ENCODE peak calls at places on chromosomes 5 and 9, in six cellular contexts. L is heart left ventricle, U is psoas muscle, X is cardiac muscle cell, C is brain microvascular endothelial cell, T is HCT116. E is an unnamed sample. For H3K27me3, the result is how much of the 10 kb centered on the place peaks cover.

GRCh38 chr9:36764364-36765076 is 191.8 kb downstream of the MELK start:
- DNase-seq in U (no peak), C (no peak), T (no peak), X (no peak), L (no peak), E (no peak)

GRCh38 chr5:12845549-12846159 is 941.4 kb upstream of the CTNND2 start:
- DNase-seq in T (no peak), L (no peak), X (no peak), C (no peak), U (no peak), E (no peak)

GRCh38 chr9:124852121-124852828 is 985 bp upstream of the WDR38 start:
- DNase-seq in X (no peak), T (no peak), L (peak), C (no peak), U (peak), E (peak)

GRCh38 chr5:68456756-68457217 is 241.2 kb downstream of the PIK3R1 start:
- DNase-seq in X (no peak), T (no peak), U (no peak), C (peak), L (peak), E (no peak)

GRCh38 chr5:115243412-115243811 is 19.3 kb downstream of the PGGT1B start:
- DNase-seq in X (no peak), L (no peak), U (no peak), C (no peak), T (no peak), E (no peak)

GRCh38 chr9:112218908-112219307 is 43.8 kb upstream of the SUSD1 start:
- DNase-seq in X (no peak), T (no peak), C (no peak), L (no peak), U (no peak), E (no peak)

GRCh38 chr5:40233268-40233667 is 446.4 kb upstream of the PTGER4 start:
- DNase-seq in C (no peak), L (no peak), T (no peak), X (no peak), U (no peak), E (no peak)

GRCh38 chr9:121593066-121593465 is 58.4 kb upstream of the DAB2IP start:
- DNase-seq in T (no peak), L (no peak), C (no peak), X (no peak), U (peak), E (no peak)

GRCh38 chr5:27140831-27141230 is 102.4 kb upstream of the CDH9 start:
- DNase-seq in L (no peak), U (no peak), C (no peak), T (no peak), X (no peak), E (no peak)

GRCh38 chr5:77224672-77225355 is 14.3 kb downstream of the PDE8B start:
- DNase-seq in C (peak), T (no peak), X (no peak), L (no peak), U (no peak), E (no peak)

GRCh38 chr9:15157371-15157770 is 149.6 kb downstream of the TTC39B start:
- DNase-seq in C (no peak), U (no peak), L (no peak), T (no peak), X (no peak), E (no peak)

GRCh38 chr9:38281196-38281595 is 111.3 kb upstream of the ALDH1B1 start:
- DNase-seq in C (no peak), U (no peak), L (no peak), T (no peak), X (no peak), E (no peak)

GRCh38 chr5:10452768-10453331 is 11.2 kb downstream of the ROPN1L start:
- DNase-seq in L (no peak), C (peak), U (no peak), X (peak), T (peak), E (no peak)

GRCh38 chr5:41707853-41708603 is 162.2 kb downstream of the OXCT1 start:
- DNase-seq in X (peak), U (no peak), L (no peak), T (peak), C (peak), E (no peak)

GRCh38 chr9:91937031-91937430 is 13.0 kb downstream of the ROR2 start:
- DNase-seq in U (no peak), L (no peak), X (no peak), T (no peak), C (no peak), E (no peak)

GRCh38 chr5:57442080-57442839 is 40.4 kb downstream of the ACTBL2 start:
- DNase-seq in T (no peak), C (peak), L (no peak), X (no peak), U (no peak), E (no peak)

GRCh38 chr9:117403403-117403811 is 11.4 kb downstream of the ASTN2 start:
- DNase-seq in T (no peak), U (no peak), X (no peak), C (no peak), L (no peak), E (no peak)

GRCh38 chr9:14485366-14485765 is 171.4 kb upstream of the NFIB start:
- DNase-seq in U (no peak), C (peak), X (no peak), T (no peak), L (no peak), E (no peak)

GRCh38 chr5:159913048-159913447 is 3.2 kb upstream of the ADRA1B start:
- DNase-seq in T (no peak), U (no peak), L (no peak), C (peak), X (no peak), E (no peak)

GRCh38 chr9:38047301-38048251 is 21.5 kb downstream of the SHB start:
- DNase-seq in C (peak), U (peak), T (peak), L (peak), X (peak), E (no peak)

GRCh38 chr5:93925321-93925720 is 183.9 kb upstream of the POU5F2 start:
- DNase-seq in T (no peak), C (no peak), U (no peak), X (no peak), L (no peak), E (no peak)

GRCh38 chr9:125297917-125298316 is 36.3 kb downstream of the GAPVD1 start:
- DNase-seq in T (no peak), X (no peak), L (no peak), C (no peak), U (no peak), E (no peak)

GRCh38 chr5:134436523-134437339 is 25.1 kb upstream of the CDKN2AIPNL start:
- DNase-seq in C (peak), X (peak), L (peak), T (no peak), U (peak), E (no peak)

GRCh38 chr5:170451764-170452365 is 52.0 kb upstream of the KCNIP1 start:
- DNase-seq in X (no peak), T (no peak), L (no peak), U (no peak), C (peak), E (no peak)

GRCh38 chr9:73167614-73168013 is 15.9 kb downstream of the ANXA1 start:
- DNase-seq in C (no peak), X (no peak), T (no peak), U (no peak), L (no peak), E (no peak)

GRCh38 chr9:32251539-32251938 is 132.9 kb upstream of the ACO1 start:
- DNase-seq in C (peak), T (peak), U (no peak), X (peak), L (peak), E (no peak)

GRCh38 chr9:125743687-125744428 is 3.3 kb upstream of the PBX3 start:
- DNase-seq in U (no peak), C (no peak), X (no peak), T (no peak), L (no peak), E (no peak)

GRCh38 chr5:83683836-83684235 is 36.8 kb downstream of the HAPLN1 start:
- DNase-seq in C (no peak), X (no peak), L (no peak), U (no peak), T (no peak), E (no peak)

GRCh38 chr5:116572375-116573278 is 2.0 kb downstream of the SEMA6A start:
- DNase-seq in L (peak), C (no peak), U (peak), T (no peak), X (peak), E (peak)

GRCh38 chr5:133421394-133421793 is 190.9 kb downstream of the FSTL4 start:
- DNase-seq in T (no peak), L (no peak), X (peak), U (no peak), C (peak), E (no peak)

GRCh38 chr9:134204991-134205578 is 40.7 kb upstream of the RNU6ATAC start:
- DNase-seq in L (no peak), X (no peak), U (peak), C (peak), T (no peak), E (peak)
- H3K27ac ChIP-seq in L (peak), X (no peak), U (no peak), C (no peak), T (no peak), E (no peak)

DNA sequence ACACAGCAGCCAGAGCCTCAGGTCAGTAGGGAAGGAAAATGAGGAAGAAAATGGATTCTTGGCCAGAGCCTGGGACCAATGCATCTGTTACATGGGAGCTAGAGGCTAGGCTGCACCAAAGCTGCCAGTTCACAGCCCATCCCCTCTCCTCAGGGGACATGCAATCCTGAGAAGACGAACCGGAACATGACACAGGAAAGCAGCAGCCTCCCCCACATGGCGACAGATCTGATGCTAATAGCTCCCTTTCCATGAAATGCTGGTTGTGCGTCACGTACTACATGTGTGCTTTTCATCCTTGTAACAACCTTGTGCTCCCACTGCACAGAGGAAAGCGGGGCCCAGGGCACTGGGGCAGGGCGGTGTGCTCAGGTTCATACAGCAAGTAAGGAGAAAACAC is 67.5 kb downstream of the PRRT1B start:
- DNase-seq in T (no peak), L (no peak), X (no peak), U (no peak), C (no peak), E (no peak)
- TF ChIP-seq CTCF in T (no peak), L (no peak), X (no peak), U (no peak), C (no peak), E (no peak)

GRCh38 chr9:137230720-137231207 is at the start of gene SLC34A3:
- DNase-seq in T (no peak), U (no peak), X (no peak), L (no peak), C (no peak), E (no peak)

GRCh38 chr9:137232101-137232500 is 1.4 kb downstream of the SLC34A3 start:
- DNase-seq in X (no peak), U (no peak), L (no peak), T (no peak), C (no peak), E (no peak)

GRCh38 chr9:137229903-137230719 is 590 bp upstream of the SLC34A3 start:
- DNase-seq in X (no peak), T (no peak), C (no peak), U (no peak), L (no peak), E (no peak)

GRCh38 chr9:137232510-137232909 is 1.8 kb downstream of the SLC34A3 start:
- DNase-seq in X (no peak), L (no peak), T (no peak), U (no peak), C (no peak), E (no peak)

DNA sequence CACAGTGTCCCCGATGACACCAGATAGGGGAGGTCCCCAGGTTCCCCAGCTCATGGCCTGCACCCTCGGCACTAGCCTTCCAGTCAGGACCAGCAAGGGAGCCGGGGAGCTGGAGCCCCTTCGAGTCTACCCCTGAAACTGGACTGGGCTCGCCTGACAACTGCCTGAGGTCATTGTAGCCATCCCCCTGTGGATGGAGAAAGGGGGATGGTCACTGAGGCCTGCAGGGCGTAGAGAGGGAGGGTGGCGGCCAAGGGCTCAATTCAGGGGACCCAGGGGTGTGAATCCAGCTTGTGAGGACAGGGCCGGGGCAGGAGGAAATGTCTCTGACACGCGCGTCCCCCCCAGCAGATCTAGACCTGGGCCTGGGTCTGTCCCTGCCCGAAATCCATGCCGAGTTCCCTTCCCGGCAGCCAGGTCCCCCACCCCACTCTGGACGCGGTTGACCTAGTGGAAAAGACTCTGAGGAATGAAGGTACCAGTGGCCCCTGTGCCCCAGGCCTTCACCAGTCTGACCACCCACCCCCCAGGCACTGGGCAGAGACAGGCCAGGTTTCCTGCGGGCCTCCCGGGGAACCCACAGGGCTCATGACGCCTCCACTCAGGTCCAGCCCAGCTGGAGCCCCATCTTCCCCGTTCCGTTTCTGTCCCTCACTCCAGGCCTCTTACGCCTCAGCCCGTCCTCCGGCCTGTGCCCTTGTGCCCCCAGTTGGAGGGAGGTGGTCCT is 775 bp downstream of the SLC34A3 start:
- DNase-seq in T (no peak), C (no peak), U (no peak), L (no peak), X (no peak), E (no peak)
- H3K27me3 ChIP-seq in T (under half), C (under half), U (under half), L (under half), X (under half), E (under half)

DNA sequence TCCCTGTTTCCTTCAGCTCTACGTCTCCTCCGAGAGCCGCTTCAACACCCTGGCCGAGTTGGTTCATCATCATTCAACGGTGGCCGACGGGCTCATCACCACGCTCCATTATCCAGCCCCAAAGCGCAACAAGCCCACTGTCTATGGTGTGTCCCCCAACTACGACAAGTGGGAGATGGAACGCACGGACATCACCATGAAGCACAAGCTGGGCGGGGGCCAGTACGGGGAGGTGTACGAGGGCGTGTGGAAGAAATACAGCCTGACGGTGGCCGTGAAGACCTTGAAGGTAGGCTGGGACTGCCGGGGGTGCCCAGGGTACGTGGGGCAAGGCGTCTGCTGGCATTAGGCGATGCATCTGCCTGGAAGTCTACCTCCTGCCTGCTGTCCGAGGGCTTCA is 27.7 kb downstream of the ABL1 start:
- DNase-seq in U (no peak), C (no peak), L (no peak), X (no peak), T (no peak), E (no peak)
- H3K27ac ChIP-seq in U (no peak), C (peak), L (no peak), X (no peak), T (no peak), E (no peak)

GRCh38 chr9:89187541-89187940 is 8.9 kb upstream of the SHC3 start:
- DNase-seq in X (no peak), L (no peak), U (no peak), T (no peak), C (no peak), E (no peak)

GRCh38 chr9:89183146-89183545 is 4.5 kb upstream of the SHC3 start:
- DNase-seq in L (no peak), T (no peak), U (no peak), X (no peak), C (no peak), E (no peak)

GRCh38 chr9:89187950-89188349 is 9.3 kb upstream of the SHC3 start:
- DNase-seq in X (no peak), T (no peak), U (no peak), C (no peak), L (no peak), E (no peak)

GRCh38 chr9:89189215-89189614 is 10.6 kb upstream of the SHC3 start:
- DNase-seq in T (no peak), U (no peak), L (no peak), X (no peak), C (no peak), E (no peak)

DNA sequence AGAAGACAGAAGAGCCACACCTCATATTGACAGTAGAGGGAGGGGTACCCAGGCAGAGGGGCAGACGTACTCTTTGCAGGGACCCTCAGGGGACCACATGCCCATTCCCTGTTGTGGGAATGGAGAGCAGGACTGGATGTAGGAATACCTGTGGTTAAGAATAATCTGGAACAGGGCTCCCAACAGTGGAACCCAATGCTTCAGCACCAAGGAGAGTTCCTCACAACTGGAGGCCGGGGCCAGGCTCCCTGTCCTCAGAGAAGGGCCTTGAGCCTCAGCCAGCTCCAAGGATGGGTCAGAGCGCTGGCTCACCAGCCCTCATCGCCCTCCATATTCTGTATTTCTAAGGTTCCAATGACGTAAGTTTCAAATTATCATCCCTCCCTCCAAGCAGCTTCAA is 7.4 kb upstream of the SHC3 start:
- DNase-seq in U (no peak), L (no peak), T (no peak), C (no peak), X (peak), E (no peak)
- TF ChIP-seq CTCF in U (no peak), L (no peak), T (no peak), C (no peak), X (no peak), E (no peak)

DNA sequence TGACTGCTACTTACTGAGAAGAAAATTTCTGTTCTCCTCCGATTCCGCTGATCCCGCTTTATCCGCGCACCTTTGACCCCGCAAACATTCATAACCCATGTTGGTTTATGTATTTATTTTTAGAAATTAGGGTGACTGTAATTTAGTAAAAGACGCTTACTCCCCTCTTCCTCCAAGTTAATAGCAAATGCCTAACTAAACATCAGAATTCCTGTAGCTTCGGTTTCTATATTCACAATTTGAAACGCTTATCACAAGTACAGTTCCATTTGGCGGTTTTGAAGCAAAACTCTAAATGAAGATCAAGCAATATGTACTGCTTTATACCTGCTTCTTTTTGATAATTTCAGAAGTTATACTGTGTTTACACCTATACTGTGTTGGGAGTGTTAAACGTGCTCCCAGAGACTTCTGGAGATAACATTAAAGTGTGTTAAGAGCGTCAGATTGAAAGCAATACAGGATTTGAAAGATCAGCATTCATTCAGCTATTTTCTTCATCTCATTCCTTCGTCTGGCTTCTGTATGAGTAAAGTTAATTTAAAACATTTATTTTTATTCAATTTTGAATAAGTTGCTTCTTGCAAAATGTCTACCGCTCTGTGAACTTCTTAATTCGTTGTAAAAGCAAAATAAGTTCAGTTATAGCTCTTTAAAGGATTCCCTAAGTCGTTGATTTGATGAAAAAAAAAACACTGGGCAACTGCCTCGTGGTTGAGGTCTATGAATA is 2.4 kb downstream of the PRDM6 start:
- DNase-seq in C (no peak), X (no peak), T (no peak), U (no peak), L (no peak), E (no peak)
- H3K27me3 ChIP-seq in C (half or more), X (half or more), T (under half), U (half or more), L (half or more), E (under half)

E was measured in ovary.